ENCODE peak calls at places on chromosomes 12 and 14, in four cellular contexts. U, N, Q and G are unnamed samples.

GRCh38 chr12:82530394-82530793 is 156.3 kb upstream of the TMTC2 start:
- DNase-seq in U (no peak), N (no peak), Q (no peak), G (no peak)

GRCh38 chr12:6866920-6867406 is 368 bp upstream of the TPI1 start:
- DNase-seq in U (no peak), N (no peak), Q (no peak), G (no peak)

GRCh38 chr12:77120695-77121094 is 55.3 kb upstream of the E2F7 start:
- DNase-seq in U (no peak), N (no peak), Q (peak), G (no peak)

GRCh38 chr14:99194136-99194535 is 77.9 kb downstream of the BCL11B start:
- DNase-seq in U (no peak), N (no peak), Q (no peak), G (no peak)

GRCh38 chr14:103056322-103057027 is 874 bp downstream of the CDC42BPB start:
- DNase-seq in U (peak), N (peak), Q (peak), G (peak)

GRCh38 chr14:91241848-91242247 is 2.7 kb downstream of the GPR68 start:
- DNase-seq in U (no peak), N (no peak), Q (no peak), G (no peak)

GRCh38 chr14:75264036-75264435 is 14.6 kb upstream of the FOS start:
- DNase-seq in U (no peak), N (no peak), Q (no peak), G (no peak)

GRCh38 chr14:91754819-91755218 is 22.9 kb upstream of the CATSPERB start:
- DNase-seq in U (no peak), N (no peak), Q (no peak), G (no peak)

GRCh38 chr12:31011746-31012567 is 61.7 kb upstream of the DDX11 start:
- DNase-seq in U (no peak), N (no peak), Q (no peak), G (no peak)

GRCh38 chr14:98647754-98648153 is 624.2 kb downstream of the BCL11B start:
- DNase-seq in U (no peak), N (no peak), Q (no peak), G (no peak)

GRCh38 chr12:6605425-6606330 is 1.5 kb downstream of the CHD4 start:
- DNase-seq in U (no peak), N (peak), Q (peak), G (peak)

GRCh38 chr12:120689397-120690082 is 2.6 kb downstream of the MLEC start:
- DNase-seq in U (no peak), N (no peak), Q (peak), G (peak)

GRCh38 chr12:54135621-54136027 is 53.2 kb downstream of the SMUG1 start:
- DNase-seq in U (no peak), N (no peak), Q (no peak), G (no peak)

GRCh38 chr12:77571127-77571526 is 259.6 kb upstream of the NAV3 start:
- DNase-seq in U (no peak), N (no peak), Q (no peak), G (no peak)

GRCh38 chr14:34437729-34438080 is 24.3 kb downstream of the SPTSSA start:
- DNase-seq in U (no peak), N (no peak), Q (no peak), G (no peak)

GRCh38 chr14:92603309-92604257 is 90.0 kb downstream of the RIN3 start:
- DNase-seq in U (no peak), N (no peak), Q (peak), G (peak)

GRCh38 chr14:92687681-92688433 is 60.6 kb downstream of the LGMN start:
- DNase-seq in U (no peak), N (no peak), Q (peak), G (peak)

GRCh38 chr12:130880411-130880885 is 8.6 kb downstream of the RAN start:
- DNase-seq in U (no peak), N (no peak), Q (no peak), G (no peak)

GRCh38 chr12:71693126-71693525 is 7.2 kb downstream of the TMEM19 start:
- DNase-seq in U (no peak), N (no peak), Q (no peak), G (no peak)
- H3K4me2 ChIP-seq in U (no peak), N (no peak), Q (no peak), G (no peak)

DNA sequence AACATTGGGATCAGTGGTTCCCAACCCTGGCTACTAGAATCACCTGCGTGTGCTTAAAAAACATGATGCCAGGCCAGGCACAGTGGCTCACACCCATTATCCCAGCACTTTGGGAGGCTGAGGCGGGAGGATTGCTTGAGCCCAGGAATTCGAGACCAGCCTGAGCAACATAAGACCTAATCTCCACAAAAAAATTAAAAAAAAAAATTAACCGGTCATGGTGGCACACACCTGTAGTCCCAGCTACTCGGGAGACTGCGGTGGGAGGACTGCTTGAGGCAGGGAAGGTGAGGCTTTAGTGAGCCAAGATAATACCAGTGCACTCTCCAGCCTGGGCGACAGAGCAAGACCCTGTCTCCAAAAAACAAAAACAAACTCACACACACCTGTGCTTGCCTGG is 2.0 kb downstream of the KCTD10 start:
- DNase-seq in U (no peak), N (no peak), Q (no peak), G (no peak)
- H3K4me3 ChIP-seq in U (no peak), N (no peak), Q (peak), G (peak)

GRCh38 chr12:107990325-107990724 is 138.8 kb upstream of the WSCD2 start:
- DNase-seq in U (peak), N (peak), Q (no peak), G (peak)
- TF ChIP-seq CTCF in U (peak), N (peak), Q (no peak), G (peak)

DNA sequence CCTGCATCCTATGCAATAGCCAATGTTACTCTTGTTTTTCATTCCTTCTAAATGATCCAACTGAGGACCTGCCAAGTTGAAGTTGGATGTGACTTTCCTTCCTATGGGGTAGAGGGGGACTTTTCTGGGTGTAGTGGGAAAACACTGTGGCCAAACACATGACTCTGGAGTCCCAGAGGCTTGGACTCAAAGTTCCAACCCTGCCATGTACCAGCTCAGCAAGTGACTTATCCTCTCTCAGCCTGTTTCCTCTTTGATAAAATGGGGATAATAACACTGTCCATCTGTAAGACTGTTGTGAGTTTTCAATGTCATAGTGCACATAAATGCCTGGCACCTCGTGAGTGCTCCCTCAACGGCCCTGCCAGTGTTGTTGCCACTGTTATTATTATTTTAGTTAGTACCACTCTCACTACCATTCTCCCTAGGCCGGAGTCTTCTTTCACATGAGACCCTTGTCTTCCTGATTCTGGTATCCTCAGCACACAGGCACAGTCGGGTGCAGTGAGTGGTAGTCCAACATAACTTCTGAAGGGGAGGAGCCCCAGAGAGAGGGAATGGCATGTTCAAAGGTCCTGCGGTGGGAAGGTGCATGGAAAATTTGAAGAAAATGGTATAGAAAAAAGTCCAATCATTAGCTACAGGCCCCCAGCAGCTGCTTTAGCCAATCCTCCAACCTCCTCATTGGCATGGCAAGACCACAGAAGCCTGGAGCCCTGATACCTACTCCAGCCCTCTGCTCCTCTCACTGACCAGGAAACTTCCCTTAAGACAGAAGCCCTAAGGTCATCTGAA is 96.8 kb downstream of the ZFP36L1 start:
- DNase-seq in U (no peak), N (no peak), Q (no peak), G (no peak)
- H3K4me2 ChIP-seq in U (no peak), N (peak), Q (peak), G (no peak)

DNA sequence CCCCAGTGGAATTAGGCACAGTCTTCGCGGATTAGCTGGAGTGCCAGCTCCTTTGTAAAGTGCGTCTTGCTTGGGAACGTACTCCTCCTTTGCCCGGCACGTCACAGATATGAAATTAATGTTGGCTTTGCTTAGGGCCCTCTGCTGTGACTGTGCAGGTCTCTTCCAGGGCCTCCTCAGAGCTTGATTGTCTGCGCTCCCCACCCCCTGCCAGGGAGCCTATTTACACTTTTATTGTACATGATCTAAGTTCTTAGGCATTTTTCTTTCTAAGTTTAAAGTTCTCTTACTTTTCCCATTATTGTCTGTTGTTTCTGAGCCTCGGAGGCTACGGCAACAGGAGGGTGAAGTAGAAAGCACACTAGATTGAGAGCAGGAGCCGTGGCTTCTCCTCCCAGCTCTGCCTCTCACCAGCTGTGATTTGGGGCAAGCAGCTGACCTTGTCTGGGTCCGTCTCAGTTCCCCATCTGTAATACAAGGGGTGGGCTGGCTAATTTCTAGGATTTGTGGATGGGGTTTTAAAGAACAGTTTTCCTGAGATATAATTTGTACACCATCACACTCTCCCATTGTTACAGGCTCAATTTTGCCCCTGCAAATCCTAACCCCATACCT is 81.8 kb downstream of the TSPAN9 start:
- DNase-seq in U (no peak), N (no peak), Q (peak), G (no peak)
- H3K4me3 ChIP-seq in U (no peak), N (no peak), Q (no peak), G (no peak)

DNA sequence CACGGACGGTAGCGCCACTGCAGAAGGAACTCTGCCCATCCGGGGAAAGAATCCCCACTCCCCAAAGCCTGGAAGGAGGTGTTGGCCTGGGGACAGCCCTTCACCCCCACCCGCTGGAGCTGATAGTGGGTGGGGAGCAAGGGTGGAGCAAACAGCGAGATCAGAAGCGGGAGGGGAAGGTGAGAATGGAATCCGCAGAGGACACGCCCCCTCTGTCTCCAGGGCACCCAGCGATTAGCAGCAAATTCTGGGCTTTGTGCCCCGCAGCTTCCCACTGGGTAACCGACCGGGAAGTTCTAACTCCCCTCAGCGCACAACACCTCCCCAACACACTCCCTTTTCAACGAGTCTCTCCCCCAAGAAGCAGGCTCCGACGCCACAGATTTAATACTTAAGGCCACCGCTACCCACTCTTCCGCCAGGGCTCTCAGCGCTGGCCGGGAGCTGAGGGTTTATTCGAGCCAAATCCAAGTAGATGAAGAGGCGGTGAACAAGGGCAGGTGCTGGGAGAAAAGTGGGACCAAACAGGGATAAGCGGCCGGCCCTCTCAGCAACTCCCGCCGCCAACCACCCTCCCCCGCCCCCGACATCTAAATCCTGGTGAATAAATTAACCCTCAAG is 1.3 kb downstream of the SLC25A29 start:
- DNase-seq in U (peak), N (peak), Q (peak), G (peak)
- TF ChIP-seq CTCF in U (no peak), N (no peak), Q (no peak), G (no peak)

DNA sequence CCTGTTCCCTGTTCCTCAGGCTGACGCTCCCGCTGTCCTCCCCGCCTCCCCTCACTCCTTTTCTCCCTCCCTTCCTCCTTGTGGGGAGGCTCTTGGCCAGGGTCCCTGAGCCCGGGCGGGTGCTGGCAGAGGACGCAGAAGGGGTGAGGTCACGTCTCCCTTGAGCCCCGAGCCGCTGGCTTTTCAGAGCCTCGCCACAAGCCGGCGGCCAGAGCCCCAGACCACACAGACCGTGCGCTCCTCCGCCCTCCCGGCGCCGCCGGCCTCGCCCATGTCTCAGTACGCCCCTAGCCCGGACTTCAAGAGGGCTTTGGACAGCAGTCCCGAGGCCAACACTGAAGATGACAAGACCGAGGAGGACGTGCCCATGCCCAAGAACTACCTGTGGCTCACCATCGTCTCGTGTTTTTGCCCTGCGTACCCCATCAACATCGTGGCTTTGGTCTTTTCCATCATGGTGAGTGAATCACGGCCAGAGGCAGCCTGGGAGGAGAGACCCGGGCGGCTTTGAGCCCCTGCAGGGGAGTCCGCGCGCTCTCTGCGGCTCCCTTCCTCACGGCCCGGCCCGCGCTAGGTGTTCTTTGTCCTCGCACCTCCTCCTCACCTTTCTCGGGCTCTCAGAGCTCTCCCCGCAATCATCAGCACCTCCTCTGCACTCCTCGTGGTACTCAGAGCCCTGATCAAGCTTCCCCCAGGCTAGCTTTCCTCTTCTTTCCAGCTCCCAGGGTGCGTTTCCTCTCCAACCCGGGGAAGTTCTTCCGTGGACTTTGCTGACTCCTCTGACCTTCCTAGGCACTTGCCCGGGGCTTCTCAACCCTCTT is at the start of gene TMEM233:
- DNase-seq in U (no peak), N (no peak), Q (peak), G (peak)
- H3K4me2 ChIP-seq in U (no peak), N (peak), Q (no peak), G (peak)

GRCh38 chr12:116456683-116457082 is 102.5 kb upstream of the MAP1LC3B2 start:
- DNase-seq in U (no peak), N (no peak), Q (no peak), G (no peak)

GRCh38 chr12:116454950-116455447 is 104.2 kb upstream of the MAP1LC3B2 start:
- DNase-seq in U (no peak), N (peak), Q (peak), G (no peak)

GRCh38 chr12:116454076-116454475 is 105.1 kb upstream of the MAP1LC3B2 start:
- DNase-seq in U (no peak), N (no peak), Q (no peak), G (no peak)

GRCh38 chr12:116455540-116456306 is 103.5 kb upstream of the MAP1LC3B2 start:
- DNase-seq in U (peak), N (peak), Q (peak), G (peak)

DNA sequence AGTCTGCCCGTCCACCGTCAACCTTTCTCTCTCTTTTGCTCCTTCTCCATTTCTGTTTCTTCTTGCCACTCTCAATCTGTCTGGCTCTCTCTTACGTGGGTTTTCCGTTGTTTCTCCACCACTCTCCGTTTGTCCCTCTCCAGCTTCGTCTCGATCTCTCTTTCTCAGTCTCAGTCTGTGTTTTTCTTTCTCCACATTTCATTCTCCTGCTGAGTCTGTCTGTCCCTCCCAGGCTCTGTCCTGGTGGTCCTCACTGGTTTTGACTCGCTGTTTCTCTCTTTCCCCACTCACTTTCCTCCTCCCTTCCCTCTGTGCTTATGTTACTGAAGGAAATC is 102.9 kb upstream of the MAP1LC3B2 start:
- DNase-seq in U (no peak), N (no peak), Q (no peak), G (no peak)
- H3K4me3 ChIP-seq in U (no peak), N (no peak), Q (no peak), G (no peak)

DNA sequence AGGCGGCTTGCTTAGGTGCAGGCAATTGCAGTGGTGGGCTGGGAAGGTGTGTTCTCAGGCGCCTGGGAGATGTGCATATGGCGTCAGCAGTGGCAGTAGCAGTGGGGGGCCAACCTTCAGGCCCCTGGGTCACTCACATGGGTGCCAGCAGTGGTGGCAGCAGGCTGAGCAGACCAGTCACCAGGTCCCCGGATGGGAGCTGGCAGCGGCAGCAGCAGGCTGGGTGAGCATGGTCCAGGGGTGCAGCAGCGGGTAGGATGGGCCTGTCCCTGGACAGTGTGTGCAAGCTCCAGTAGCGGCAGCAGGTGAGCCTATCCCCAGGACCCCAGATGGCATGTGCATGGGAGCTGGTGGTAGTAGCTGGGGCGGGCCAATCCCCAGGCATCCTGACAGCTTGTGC is 108.5 kb upstream of the TMEM260 start:
- DNase-seq in U (no peak), N (no peak), Q (no peak), G (no peak)
- TF ChIP-seq CTCF in U (no peak), N (no peak), Q (no peak), G (no peak)